ENCODE peak calls at places on chromosomes 12 and 14, in ten cellular contexts. X is GM12865, E is thoracic aorta, I is ELF-1, Z is mucosa of descending colon, Q is germinal center, D is keratinocyte, T is NCI-H2081 treated with DMSO at 0.1 percent for 48 hours, O is NCI-H345, H is adrenal gland. V is an unnamed sample.

GRCh38 chr14:85528882-85529585 is 910 bp upstream of the FLRT2 start:
- DNase-seq in X (no peak), E (no peak), I (peak), Z (no peak), Q (no peak), D (no peak), T (no peak), O (no peak), H (peak), V (no peak)

GRCh38 chr12:79251356-79251755 is 386.8 kb downstream of the SYT1 start:
- DNase-seq in X (no peak), E (no peak), I (no peak), Z (no peak), Q (no peak), D (no peak), T (no peak), O (no peak), H (no peak), V (no peak)

GRCh38 chr12:28710882-28711281 is 438.2 kb upstream of the FAR2 start:
- DNase-seq in X (no peak), E (no peak), I (no peak), Z (no peak), Q (no peak), D (peak), T (no peak), O (no peak), H (no peak), V (no peak)

GRCh38 chr12:67820694-67821093 is 168.6 kb upstream of the IFNG-AS1 start:
- DNase-seq in X (no peak), E (no peak), I (no peak), Z (no peak), Q (no peak), D (no peak), T (no peak), O (no peak), H (no peak), V (no peak)

GRCh38 chr14:104892517-104893434 is 27.7 kb downstream of the CEP170B start:
- DNase-seq in X (no peak), E (no peak), I (no peak), Z (peak), Q (no peak), D (no peak), T (no peak), O (no peak), H (peak), V (no peak)

GRCh38 chr12:58310368-58310767 is 369.0 kb downstream of the ATP23 start:
- DNase-seq in X (no peak), E (no peak), I (no peak), Z (no peak), Q (no peak), D (no peak), T (no peak), O (no peak), H (no peak), V (no peak)

GRCh38 chr12:117013726-117014125 is 85.5 kb downstream of the TESC start:
- DNase-seq in X (no peak), E (no peak), I (no peak), Z (no peak), Q (no peak), D (no peak), T (no peak), O (no peak), H (no peak), V (no peak)

GRCh38 chr14:96139879-96140278 is 64.8 kb upstream of the BDKRB2 start:
- DNase-seq in X (no peak), E (no peak), I (no peak), Z (no peak), Q (no peak), D (no peak), T (no peak), O (no peak), H (no peak), V (no peak)

GRCh38 chr12:43285248-43285647 is 266.8 kb downstream of the ADAMTS20 start:
- DNase-seq in X (no peak), E (no peak), I (no peak), Z (no peak), Q (no peak), D (peak), T (no peak), O (no peak), H (no peak), V (no peak)

GRCh38 chr12:64452559-64453329 is 824 bp downstream of the TBK1 start:
- DNase-seq in X (peak), E (no peak), I (no peak), Z (no peak), Q (peak), D (peak), T (no peak), O (peak), H (peak), V (no peak)

GRCh38 chr14:73167727-73168126 is 31.4 kb downstream of the PSEN1 start:
- DNase-seq in X (no peak), E (no peak), I (no peak), Z (no peak), Q (no peak), D (no peak), T (no peak), O (no peak), H (no peak), V (no peak)

GRCh38 chr14:58770501-58770982 is 132.8 kb downstream of the DACT1 start:
- DNase-seq in X (no peak), E (no peak), I (no peak), Z (no peak), Q (no peak), D (no peak), T (no peak), O (no peak), H (no peak), V (no peak)

GRCh38 chr14:64990291-64990690 is 3.6 kb downstream of the FNTB start:
- DNase-seq in X (peak), E (no peak), I (no peak), Z (no peak), Q (no peak), D (no peak), T (no peak), O (no peak), H (no peak), V (no peak)

GRCh38 chr14:71193663-71194062 is 286.4 kb downstream of the PCNX1 start:
- DNase-seq in X (no peak), E (no peak), I (peak), Z (no peak), Q (no peak), D (no peak), T (no peak), O (peak), H (no peak), V (no peak)

GRCh38 chr12:9668141-9669018 is 1.1 kb upstream of the CLEC2D start:
- DNase-seq in X (no peak), E (no peak), I (no peak), Z (no peak), Q (no peak), D (no peak), T (no peak), O (no peak), H (no peak), V (no peak)

GRCh38 chr12:24078318-24078765 is 128.9 kb upstream of the SOX5 start:
- DNase-seq in X (no peak), E (no peak), I (peak), Z (no peak), Q (no peak), D (no peak), T (no peak), O (no peak), H (no peak), V (no peak)

GRCh38 chr12:124032265-124032886 is 59.4 kb downstream of the ZNF664 start:
- DNase-seq in X (peak), E (no peak), I (peak), Z (no peak), Q (peak), D (no peak), T (no peak), O (peak), H (peak), V (no peak)

GRCh38 chr14:47442206-47442605 is 233.2 kb downstream of the MDGA2 start:
- DNase-seq in X (no peak), E (no peak), I (peak), Z (no peak), Q (no peak), D (no peak), T (no peak), O (no peak), H (no peak), V (no peak)

GRCh38 chr14:30180219-30180618 is 252.6 kb upstream of the PRKD1 start:
- DNase-seq in X (no peak), E (no peak), I (no peak), Z (no peak), Q (no peak), D (no peak), T (no peak), O (no peak), H (no peak), V (no peak)

GRCh38 chr12:119259483-119259882 is 75.0 kb upstream of the CCDC60 start:
- DNase-seq in X (peak), E (no peak), I (no peak), Z (no peak), Q (no peak), D (no peak), T (no peak), O (no peak), H (peak), V (no peak)

GRCh38 chr14:66650491-66650911 is 142.6 kb downstream of the GPHN start:
- DNase-seq in X (peak), E (no peak), I (no peak), Z (no peak), Q (no peak), D (no peak), T (no peak), O (no peak), H (no peak), V (no peak)

GRCh38 chr12:27332407-27333310 is at the start of gene BMAL2:
- DNase-seq in X (peak), E (no peak), I (peak), Z (peak), Q (peak), D (no peak), T (no peak), O (peak), H (peak), V (peak)

GRCh38 chr14:61064210-61064609 is 83.2 kb downstream of the SLC38A6 start:
- DNase-seq in X (no peak), E (no peak), I (no peak), Z (no peak), Q (no peak), D (no peak), T (no peak), O (no peak), H (no peak), V (no peak)

GRCh38 chr12:25404955-25405354 is 148.1 kb downstream of the LMNTD1 start:
- DNase-seq in X (no peak), E (no peak), I (peak), Z (peak), Q (no peak), D (no peak), T (no peak), O (no peak), H (no peak), V (no peak)

GRCh38 chr14:24051789-24052655 is at the start of gene CARMIL3:
- DNase-seq in X (peak), E (no peak), I (peak), Z (peak), Q (peak), D (no peak), T (no peak), O (peak), H (peak), V (peak)

GRCh38 chr14:34301107-34301734 is 160.8 kb downstream of the SPTSSA start:
- DNase-seq in X (peak), E (no peak), I (peak), Z (no peak), Q (peak), D (no peak), T (peak), O (peak), H (no peak), V (no peak)

GRCh38 chr14:42224053-42224888 is 617.6 kb downstream of the LRFN5 start:
- DNase-seq in X (peak), E (peak), I (peak), Z (peak), Q (peak), D (no peak), T (no peak), O (peak), H (peak), V (no peak)

GRCh38 chr14:91315844-91316267 is 71.4 kb upstream of the GPR68 start:
- DNase-seq in X (peak), E (no peak), I (no peak), Z (peak), Q (peak), D (no peak), T (no peak), O (no peak), H (no peak), V (peak)

GRCh38 chr14:38721822-38722431 is 381.1 kb downstream of the SEC23A start:
- DNase-seq in X (peak), E (no peak), I (peak), Z (peak), Q (peak), D (no peak), T (no peak), O (peak), H (peak), V (no peak)

GRCh38 chr14:98293527-98293926 is 978.5 kb downstream of the BCL11B start:
- DNase-seq in X (no peak), E (no peak), I (no peak), Z (no peak), Q (no peak), D (no peak), T (no peak), O (no peak), H (no peak), V (no peak)

GRCh38 chr14:77965919-77966435 is 166.1 kb downstream of the ADCK1 start:
- DNase-seq in X (peak), E (no peak), I (peak), Z (peak), Q (peak), D (no peak), T (no peak), O (no peak), H (peak), V (no peak)

GRCh38 chr14:51335521-51335920 is 95.5 kb downstream of the TMX1 start:
- DNase-seq in X (no peak), E (no peak), I (no peak), Z (peak), Q (no peak), D (no peak), T (no peak), O (no peak), H (peak), V (no peak)

GRCh38 chr12:80422549-80422948 is 21.5 kb upstream of the PTPRQ start:
- DNase-seq in X (no peak), E (no peak), I (no peak), Z (no peak), Q (no peak), D (no peak), T (no peak), O (no peak), H (no peak), V (no peak)

GRCh38 chr12:127550271-127550670 is 716.7 kb upstream of the TMEM132C start:
- DNase-seq in X (no peak), E (no peak), I (no peak), Z (no peak), Q (no peak), D (no peak), T (no peak), O (no peak), H (no peak), V (no peak)

V was measured in CD4-positive, alpha-beta T cell.